ENCODE peak calls at places on chromosome 4, in six cellular contexts. Y is LoVo, J is cardiac muscle cell, S is AG09309, O is 8988T, Q is heart right ventricle. X is an unnamed sample.

GRCh38 chr4:2728221-2728620 is 27.9 kb downstream of the TNIP2 start:
- DNase-seq in Y (no peak), J (no peak), S (no peak), O (no peak), Q (no peak), X (no peak)

GRCh38 chr4:141645611-141646340 is 9.4 kb downstream of the IL15 start:
- DNase-seq in Y (no peak), J (peak), S (peak), O (no peak), Q (no peak), X (no peak)

GRCh38 chr4:153464068-153464467 is 2.1 kb upstream of the TMEM131L start:
- DNase-seq in Y (no peak), J (no peak), S (no peak), O (no peak), Q (no peak), X (no peak)

GRCh38 chr4:146436423-146437162 is 85.1 kb downstream of the SLC10A7 start:
- DNase-seq in Y (no peak), J (no peak), S (no peak), O (no peak), Q (no peak), X (no peak)

GRCh38 chr4:132125131-132125530 is 1024.0 kb upstream of the PCDH10 start:
- DNase-seq in Y (no peak), J (no peak), S (no peak), O (no peak), Q (no peak), X (no peak)

GRCh38 chr4:6616087-6616995 is 24.1 kb upstream of the MRFAP1 start:
- DNase-seq in Y (no peak), J (no peak), S (no peak), O (no peak), Q (no peak), X (no peak)

GRCh38 chr4:22556411-22556969 is 40.6 kb upstream of the ADGRA3 start:
- DNase-seq in Y (peak), J (no peak), S (no peak), O (no peak), Q (no peak), X (no peak)

GRCh38 chr4:7006411-7006810 is 36.8 kb upstream of the TADA2B start:
- DNase-seq in Y (no peak), J (no peak), S (peak), O (no peak), Q (no peak), X (no peak)

GRCh38 chr4:3079694-3080123 is 5.2 kb downstream of the HTT start:
- DNase-seq in Y (no peak), J (no peak), S (no peak), O (no peak), Q (no peak), X (no peak)

GRCh38 chr4:20592666-20593065 is 107.6 kb upstream of the PACRGL start:
- DNase-seq in Y (no peak), J (no peak), S (no peak), O (no peak), Q (no peak), X (no peak)

GRCh38 chr4:5050520-5050955 is 742 bp upstream of the STK32B start:
- DNase-seq in Y (peak), J (peak), S (peak), O (peak), Q (peak), X (peak)

GRCh38 chr4:176258135-176258534 is 10.9 kb downstream of the ASB5 start:
- DNase-seq in Y (no peak), J (no peak), S (no peak), O (no peak), Q (no peak), X (no peak)

GRCh38 chr4:147587061-147587460 is 30.1 kb upstream of the TMEM184C start:
- DNase-seq in Y (no peak), J (no peak), S (no peak), O (no peak), Q (no peak), X (no peak)

GRCh38 chr4:121164291-121164690 is at the start of gene TNIP3:
- DNase-seq in Y (no peak), J (peak), S (no peak), O (no peak), Q (no peak), X (no peak)

GRCh38 chr4:169604131-169604900 is 8.1 kb downstream of the NEK1 start:
- DNase-seq in Y (no peak), J (peak), S (peak), O (no peak), Q (no peak), X (no peak)

X was measured in ovary.